ENCODE peak calls at places on chromosomes 2 and 18, in six cellular contexts. R is A549, Z is K562, K is NB4, F is endothelial cell of umbilical vein, V is GM12878. E is an unnamed sample.
A peak's percentile ranks its signal among the peaks of the same experiment; 100 is the strongest.

GRCh38 chr2:18369750-18370149 is 190.7 kb downstream of the RDH14 start:
- DNase-seq in R (no peak), Z (no peak), K (no peak), F (peak; percentile 80), V (no peak), E (no peak)

GRCh38 chr2:232876071-232876977 is 6.3 kb downstream of the SNORC start:
- DNase-seq in R (peak; percentile 47), Z (no peak), K (no peak), F (no peak), V (no peak), E (no peak)

GRCh38 chr2:118130385-118130784 is 42.1 kb downstream of the INSIG2 start:
- DNase-seq in R (no peak), Z (no peak), K (no peak), F (no peak), V (no peak), E (no peak)

GRCh38 chr2:24304621-24305020 is 55.7 kb downstream of the ITSN2 start:
- DNase-seq in R (no peak), Z (no peak), K (no peak), F (no peak), V (no peak), E (no peak)

GRCh38 chr18:58392336-58393000 is 236.4 kb downstream of the ALPK2 start:
- DNase-seq in R (no peak), Z (no peak), K (no peak), F (peak; percentile 51), V (no peak), E (no peak)

GRCh38 chr2:236972491-236973379 is 113.0 kb upstream of the COPS8 start:
- DNase-seq in R (peak; percentile 21), Z (no peak), K (no peak), F (no peak), V (no peak), E (peak; percentile 76)

GRCh38 chr18:35573531-35573930 is 8.0 kb upstream of the GALNT1 start:
- DNase-seq in R (no peak), Z (no peak), K (no peak), F (no peak), V (no peak), E (no peak)

GRCh38 chr18:74963820-74964446 is 245.0 kb downstream of the PTGR3 start:
- DNase-seq in R (no peak), Z (peak; percentile 13), K (peak; percentile 55), F (peak; percentile 62), V (no peak), E (peak; percentile 48)

GRCh38 chr18:70354080-70354479 is 65.2 kb downstream of the SOCS6 start:
- DNase-seq in R (no peak), Z (no peak), K (no peak), F (no peak), V (no peak), E (no peak)

GRCh38 chr2:44746856-44747612 is 194.5 kb upstream of the SIX3 start:
- DNase-seq in R (no peak), Z (no peak), K (no peak), F (no peak), V (no peak), E (no peak)

GRCh38 chr2:233422050-233422639 is 67.9 kb downstream of the DGKD start:
- DNase-seq in R (peak; percentile 75), Z (peak; percentile 20), K (no peak), F (no peak), V (peak; percentile 66), E (no peak)

GRCh38 chr2:227411320-227411989 is 23.7 kb upstream of the SCYGR1 start:
- DNase-seq in R (no peak), Z (no peak), K (peak; percentile 22), F (no peak), V (peak; percentile 94), E (no peak)

GRCh38 chr18:49177812-49178211 is 227.0 kb upstream of the SMAD7 start:
- DNase-seq in R (peak; percentile 2), Z (no peak), K (peak; percentile 25), F (no peak), V (no peak), E (peak; percentile 34)

GRCh38 chr2:174334781-174335604 is at the start of gene SP9:
- DNase-seq in R (peak; percentile 91), Z (peak; percentile 91), K (peak; percentile 26), F (peak; percentile 50), V (no peak), E (peak; percentile 44)

GRCh38 chr2:176446718-176447414 is 177.6 kb downstream of the MTX2 start:
- DNase-seq in R (no peak), Z (no peak), K (no peak), F (peak; percentile 83), V (no peak), E (no peak)

GRCh38 chr2:62192811-62193210 is 3.1 kb upstream of the B3GNT2 start:
- DNase-seq in R (no peak), Z (no peak), K (peak; percentile 71), F (no peak), V (no peak), E (no peak)

GRCh38 chr2:191806396-191806795 is 40.5 kb downstream of the CAVIN2 start:
- DNase-seq in R (no peak), Z (no peak), K (no peak), F (no peak), V (no peak), E (no peak)

GRCh38 chr2:55887906-55888625 is 35.5 kb downstream of the EFEMP1 start:
- DNase-seq in R (peak; percentile 13), Z (no peak), K (peak; percentile 8), F (peak; percentile 92), V (no peak), E (no peak)

GRCh38 chr18:36335476-36336279 is 38.2 kb downstream of the FHOD3 start:
- DNase-seq in R (no peak), Z (no peak), K (no peak), F (no peak), V (no peak), E (no peak)

GRCh38 chr2:204964413-204964812 is 419.1 kb downstream of the PARD3B start:
- DNase-seq in R (no peak), Z (no peak), K (no peak), F (no peak), V (no peak), E (no peak)

GRCh38 chr2:66851449-66851872 is 416.5 kb downstream of the MEIS1 start:
- DNase-seq in R (no peak), Z (no peak), K (no peak), F (no peak), V (no peak), E (peak; percentile 9)

GRCh38 chr18:48392266-48392665 is 16.9 kb downstream of the ZBTB7C start:
- DNase-seq in R (no peak), Z (no peak), K (no peak), F (no peak), V (no peak), E (no peak)

GRCh38 chr18:59426855-59427254 is 67.8 kb upstream of the LMAN1 start:
- DNase-seq in R (no peak), Z (no peak), K (no peak), F (no peak), V (no peak), E (no peak)

GRCh38 chr2:174004900-174005605 is 39.9 kb upstream of the SP3 start:
- DNase-seq in R (no peak), Z (no peak), K (no peak), F (no peak), V (no peak), E (no peak)

DNA sequence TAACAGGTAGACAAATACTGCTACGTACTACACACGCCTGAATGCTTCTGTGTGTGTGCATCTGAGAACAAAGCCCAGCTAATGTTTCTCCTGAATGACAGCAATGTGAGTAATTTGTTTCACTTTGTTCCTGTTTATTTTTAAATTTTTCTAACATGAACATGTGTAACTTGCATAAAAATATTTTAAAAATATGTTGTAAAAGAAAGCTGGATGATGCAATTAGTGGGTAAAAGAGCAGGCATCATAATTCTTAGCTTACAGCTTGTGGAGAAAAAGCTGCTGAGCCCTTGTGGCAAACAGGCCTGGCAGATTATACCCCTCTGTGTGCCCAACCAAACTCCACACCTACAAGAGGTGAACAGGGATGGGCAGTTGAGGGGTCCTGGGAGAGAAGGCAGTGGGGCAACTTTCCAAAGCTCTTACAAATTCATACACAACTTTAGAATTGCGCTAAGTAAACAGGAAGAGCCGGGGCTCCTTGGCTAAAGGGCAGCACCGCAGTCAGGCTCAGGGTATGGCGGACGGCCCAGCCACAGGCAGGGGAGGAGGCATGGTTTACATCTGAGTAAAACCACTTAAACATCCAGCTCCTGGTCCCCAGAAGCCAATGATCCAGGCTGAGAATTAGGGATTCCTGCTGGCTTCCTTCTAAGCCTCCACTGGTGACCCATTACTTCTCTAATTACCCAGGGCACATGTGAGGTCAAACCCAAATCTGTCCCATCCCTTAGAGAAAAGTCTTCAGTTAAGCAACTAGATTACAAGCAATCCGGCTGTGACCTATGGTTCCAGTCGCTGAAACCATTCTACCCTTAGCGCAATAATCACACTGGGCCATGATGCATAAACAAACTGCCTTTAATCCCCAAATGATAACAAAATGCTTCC is 14.0 kb downstream of the PXDN start:
- DNase-seq in R (no peak), Z (no peak), K (no peak), F (peak; percentile 54), V (no peak), E (no peak)
- TF ChIP-seq MYC in R (no peak), Z (no peak), K (no peak), F (no peak), V (no peak), E (no peak)

GRCh38 chr18:28073658-28074057 is 103.3 kb downstream of the CDH2 start:
- DNase-seq in R (no peak), Z (no peak), K (no peak), F (no peak), V (no peak), E (peak; percentile 70)

GRCh38 chr18:28075501-28075900 is 101.4 kb downstream of the CDH2 start:
- DNase-seq in R (no peak), Z (no peak), K (no peak), F (no peak), V (no peak), E (peak; percentile 31)

GRCh38 chr18:28067346-28067745 is 109.6 kb downstream of the CDH2 start:
- DNase-seq in R (no peak), Z (no peak), K (no peak), F (no peak), V (no peak), E (no peak)

GRCh38 chr18:28068208-28068607 is 108.7 kb downstream of the CDH2 start:
- DNase-seq in R (no peak), Z (no peak), K (no peak), F (no peak), V (no peak), E (no peak)

DNA sequence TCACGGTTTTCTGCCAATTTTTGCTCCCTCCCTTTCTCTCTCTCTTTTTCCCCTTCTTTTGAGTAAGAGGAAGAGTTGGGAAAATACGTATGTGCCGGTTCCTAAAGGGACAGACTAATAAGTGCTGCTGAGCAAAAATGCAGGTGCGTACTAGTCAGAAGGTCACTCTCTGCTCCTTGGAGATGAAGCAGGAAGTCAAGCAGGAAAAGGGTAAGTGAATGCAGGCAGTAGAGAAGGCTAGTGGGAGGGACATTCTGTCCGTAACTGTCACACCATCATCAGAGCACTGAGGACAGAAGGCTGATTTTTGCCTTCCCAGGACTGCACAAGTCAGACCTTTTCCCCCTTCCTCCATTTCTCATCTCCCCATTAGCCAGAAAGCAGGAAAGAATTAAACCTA is 105.7 kb downstream of the CDH2 start:
- DNase-seq in R (no peak), Z (no peak), K (no peak), F (peak; percentile 27), V (no peak), E (no peak)
- TF ChIP-seq MYC in R (no peak), Z (no peak), K (no peak), F (no peak), V (no peak), E (no peak)

GRCh38 chr2:230658877-230659652 is 53.6 kb upstream of the CAB39 start:
- DNase-seq in R (no peak), Z (peak; percentile 85), K (peak; percentile 97), F (no peak), V (peak; percentile 91), E (no peak)
- TF ChIP-seq MYC in R (no peak), Z (peak; percentile 23), K (no peak), F (no peak), V (no peak), E (no peak)

GRCh38 chr2:38436227-38436664 is 59.2 kb upstream of the ATL2 start:
- DNase-seq in R (no peak), Z (no peak), K (no peak), F (no peak), V (no peak), E (peak; percentile 90)
- TF ChIP-seq MYC in R (no peak), Z (no peak), K (no peak), F (no peak), V (no peak), E (no peak)

E was measured in HepG2.